ENCODE peak calls at places on chromosomes 11 and 22, in seven cellular contexts. L, C, Q, A, N, K and D are unnamed samples.

GRCh38 chr11:13595166-13595565 is 73.3 kb upstream of the FAR1 start:
- DNase-seq in Q (no peak), A (no peak), C (no peak), L (peak), N (no peak), K (no peak), D (peak)

GRCh38 chr11:44417756-44418437 is 108.0 kb upstream of the ALX4 start:
- DNase-seq in L (no peak), A (no peak), C (no peak), K (no peak), N (no peak), Q (no peak), D (no peak)

GRCh38 chr11:848988-849824 is 6.6 kb downstream of the TSPAN4 start:
- DNase-seq in K (no peak), L (no peak), N (no peak), C (no peak), Q (peak), A (no peak), D (no peak)

GRCh38 chr11:1469287-1469910 is 17.2 kb downstream of the MOB2 start:
- DNase-seq in K (no peak), N (no peak), Q (no peak), C (no peak), L (no peak), A (no peak), D (no peak)

GRCh38 chr11:100816823-100817222 is 129.7 kb downstream of the ARHGAP42 start:
- DNase-seq in Q (no peak), L (peak), K (no peak), C (no peak), A (no peak), N (no peak), D (no peak)

GRCh38 chr22:37564111-37564711 is 3.9 kb downstream of the CDC42EP1 start:
- DNase-seq in L (peak), Q (no peak), A (no peak), C (no peak), K (no peak), N (no peak), D (no peak)

GRCh38 chr22:21936151-21936778 is 16.4 kb downstream of the PPM1F start:
- DNase-seq in Q (no peak), K (no peak), N (no peak), C (no peak), A (no peak), L (peak), D (no peak)

GRCh38 chr11:63880031-63880841 is 36.7 kb downstream of the RCOR2 start:
- DNase-seq in N (no peak), A (no peak), C (no peak), L (peak), Q (no peak), K (no peak), D (peak)

GRCh38 chr22:37697540-37697835 is 640 bp downstream of the TRIOBP start:
- DNase-seq in C (no peak), Q (no peak), A (no peak), L (no peak), K (no peak), N (no peak), D (no peak)

GRCh38 chr22:44776535-44777363 is 24.4 kb downstream of the ARHGAP8 start:
- DNase-seq in Q (no peak), C (no peak), L (no peak), K (no peak), A (peak), N (no peak), D (no peak)

GRCh38 chr22:17095538-17095937 is 10.7 kb downstream of the IL17RA start:
- DNase-seq in N (peak), A (no peak), Q (no peak), C (no peak), L (no peak), K (no peak), D (no peak)

GRCh38 chr11:115103921-115104320 is 400.3 kb downstream of the CADM1 start:
- DNase-seq in C (no peak), K (no peak), Q (no peak), A (no peak), L (no peak), N (no peak), D (no peak)

GRCh38 chr11:37857726-37858125 is 1259.7 kb upstream of the RAG2 start:
- DNase-seq in A (no peak), L (no peak), K (no peak), Q (no peak), N (no peak), C (no peak), D (no peak)

GRCh38 chr11:127925430-127925829 is 661.9 kb downstream of the ETS1 start:
- DNase-seq in N (no peak), L (peak), A (no peak), C (no peak), K (no peak), Q (no peak), D (peak)

GRCh38 chr22:46055851-46056168 is 78.8 kb upstream of the WNT7B start:
- DNase-seq in C (no peak), Q (no peak), K (no peak), A (no peak), L (no peak), N (no peak), D (no peak)

GRCh38 chr11:34825670-34826383 is 90.4 kb downstream of the APIP start:
- DNase-seq in Q (no peak), A (no peak), C (no peak), K (no peak), L (no peak), N (no peak), D (no peak)

GRCh38 chr22:45263790-45264269 is 20.9 kb upstream of the UPK3A start:
- DNase-seq in K (peak), L (peak), C (no peak), Q (peak), N (peak), A (no peak), D (peak)

GRCh38 chr11:12827929-12828812 is 153.9 kb downstream of the TEAD1 start:
- DNase-seq in C (no peak), N (peak), K (no peak), L (peak), A (peak), Q (no peak), D (peak)

GRCh38 chr22:37803636-37804371 is 3.9 kb upstream of the GCAT start:
- DNase-seq in A (no peak), C (no peak), N (no peak), K (no peak), Q (no peak), L (no peak), D (no peak)

GRCh38 chr11:2133481-2134021 is 5.6 kb downstream of the IGF2 start:
- DNase-seq in Q (no peak), N (no peak), L (no peak), K (no peak), A (no peak), C (no peak), D (no peak)

GRCh38 chr11:67118059-67118766 is 850 bp upstream of the KDM2A start:
- DNase-seq in L (no peak), Q (peak), C (peak), N (peak), K (no peak), A (no peak), D (no peak)

GRCh38 chr11:73330569-73331093 is 22.6 kb downstream of the ARHGEF17 start:
- DNase-seq in C (no peak), N (no peak), K (no peak), A (no peak), L (peak), Q (no peak), D (no peak)

GRCh38 chr11:18615628-18616392 is 16.2 kb downstream of the MISFA start:
- DNase-seq in A (no peak), L (peak), K (no peak), Q (no peak), C (no peak), N (no peak), D (no peak)

GRCh38 chr11:63246045-63246444 is 2.6 kb upstream of the SLC22A25 start:
- DNase-seq in L (no peak), Q (no peak), N (no peak), A (no peak), C (no peak), K (no peak), D (no peak)

GRCh38 chr11:64237484-64237951 is 3.1 kb downstream of the VEGFB start:
- DNase-seq in Q (no peak), C (no peak), N (no peak), A (peak), K (peak), L (no peak), D (no peak)

GRCh38 chr11:29405305-29405704 is 611.5 kb downstream of the KCNA4 start:
- DNase-seq in N (no peak), C (no peak), A (no peak), K (no peak), L (peak), Q (no peak), D (no peak)

GRCh38 chr11:120563698-120564572 is 52.4 kb downstream of the GRIK4 start:
- DNase-seq in N (peak), A (peak), C (no peak), L (no peak), Q (no peak), K (no peak), D (no peak)

GRCh38 chr11:116930177-116930576 is 92.8 kb upstream of the APOA1 start:
- DNase-seq in N (no peak), Q (no peak), A (no peak), L (peak), K (no peak), C (peak), D (no peak)

GRCh38 chr11:1827095-1827797 is 7.5 kb upstream of the SYT8 start:
- DNase-seq in C (no peak), N (peak), L (peak), K (peak), Q (no peak), A (peak), D (peak)

GRCh38 chr11:8268530-8269461 is 5.1 kb upstream of the LMO1 start:
- DNase-seq in L (no peak), A (no peak), C (no peak), N (peak), Q (no peak), K (no peak), D (no peak)

GRCh38 chr11:19267567-19267966 is 26.8 kb upstream of the E2F8 start:
- DNase-seq in Q (no peak), K (no peak), C (no peak), N (no peak), A (no peak), L (no peak), D (no peak)

GRCh38 chr11:120182790-120183491 is 27.9 kb upstream of the OAF start:
- DNase-seq in N (peak), A (no peak), K (no peak), L (no peak), Q (no peak), C (no peak), D (peak)

GRCh38 chr22:37098976-37099577 is 10.4 kb downstream of the TMPRSS6 start:
- DNase-seq in Q (no peak), L (no peak), A (no peak), C (no peak), N (no peak), K (no peak), D (no peak)